ENCODE peak calls at places on chromosomes 12 and 14, in ten cellular contexts. J is effector memory CD4-positive, alpha-beta T cell; L is heart left ventricle; D is endodermal cell; M is GM23248; S is mesenchymal stem cell; Y is aorta; Z is neural progenitor cell; G is OCI-LY7; P is prostate gland. U is an unnamed sample. For H3K36me3, the result is how much of the 10 kb centered on the place peaks cover.

GRCh38 chr14:64502476-64503183 is 1.0 kb downstream of the ZBTB25 start:
- DNase-seq in Z (peak), J (no peak), G (peak), M (no peak), D (peak), S (no peak), Y (no peak), P (peak), L (no peak), U (peak)

GRCh38 chr12:46774011-46774633 is 51.7 kb downstream of the SLC38A4 start:
- DNase-seq in J (no peak), D (no peak), G (no peak), S (no peak), L (no peak), Y (no peak), Z (no peak), M (peak), P (no peak), U (no peak)

GRCh38 chr14:64762044-64763034 is 58.1 kb downstream of the PLEKHG3 start:
- DNase-seq in P (peak), M (peak), D (peak), G (no peak), S (peak), L (peak), Y (peak), J (peak), Z (peak), U (peak)

GRCh38 chr12:67928621-67929369 is 60.5 kb upstream of the IFNG-AS1 start:
- DNase-seq in Y (no peak), D (no peak), M (peak), J (no peak), Z (no peak), L (no peak), S (no peak), P (no peak), G (no peak), U (no peak)

GRCh38 chr12:108000111-108000510 is 129.0 kb upstream of the WSCD2 start:
- DNase-seq in L (no peak), S (no peak), J (no peak), Y (no peak), G (no peak), M (no peak), P (no peak), Z (no peak), D (no peak), U (no peak)

GRCh38 chr12:10241276-10241675 is 28.6 kb downstream of the GABARAPL1 start:
- DNase-seq in J (no peak), P (no peak), Y (no peak), G (no peak), S (no peak), D (no peak), L (no peak), Z (no peak), M (peak), U (no peak)

GRCh38 chr12:2551514-2551913 is 243.3 kb upstream of the FKBP4 start:
- DNase-seq in L (no peak), P (no peak), Y (no peak), D (no peak), M (no peak), Z (no peak), S (no peak), G (no peak), J (no peak), U (no peak)

GRCh38 chr12:10926263-10926662 is 2.8 kb upstream of the PRH2 start:
- DNase-seq in D (no peak), Z (no peak), M (no peak), Y (no peak), L (no peak), P (no peak), G (no peak), S (no peak), J (no peak), U (no peak)

GRCh38 chr14:36001936-36002335 is 174.6 kb downstream of the PTCSC3 start:
- DNase-seq in Z (peak), P (no peak), S (no peak), J (no peak), D (no peak), L (no peak), M (no peak), Y (no peak), G (no peak), U (no peak)

GRCh38 chr14:87497301-87497700 is 495.7 kb downstream of the GALC start:
- DNase-seq in Z (no peak), L (no peak), S (no peak), Y (no peak), D (no peak), G (no peak), M (no peak), J (no peak), P (no peak), U (no peak)

GRCh38 chr14:101063121-101063520 is 159.6 kb upstream of the RTL1 start:
- DNase-seq in L (no peak), P (no peak), M (no peak), Y (no peak), J (no peak), Z (no peak), S (no peak), D (no peak), G (no peak), U (no peak)

GRCh38 chr12:130167537-130167936 is 5.3 kb downstream of the FZD10 start:
- DNase-seq in Z (no peak), J (no peak), G (no peak), M (no peak), Y (no peak), S (no peak), P (no peak), D (no peak), L (no peak), U (no peak)

GRCh38 chr12:64473176-64473575 is 21.3 kb downstream of the TBK1 start:
- DNase-seq in P (no peak), J (no peak), Z (no peak), M (no peak), G (no peak), L (no peak), Y (no peak), S (no peak), D (no peak), U (no peak)
- H3K36me3 ChIP-seq in P (under half), J (under half), Z (under half), M (half or more), G (half or more), L (under half), Y (under half), S (under half), D (half or more), U (under half)

GRCh38 chr12:124767075-124767821 is 96.4 kb downstream of the SCARB1 start:
- DNase-seq in G (peak), L (peak), D (peak), M (peak), P (peak), J (peak), S (peak), Y (peak), Z (peak), U (peak)
- H3K27ac ChIP-seq in G (no peak), L (peak), D (no peak), M (no peak), P (peak), J (no peak), S (peak), Y (no peak), Z (no peak), U (peak)

GRCh38 chr14:104175811-104176210 is 37.4 kb downstream of the KIF26A start:
- DNase-seq in S (no peak), M (no peak), G (no peak), P (no peak), D (no peak), J (no peak), L (no peak), Z (no peak), Y (no peak), U (no peak)

GRCh38 chr14:104178279-104178678 is 39.9 kb downstream of the KIF26A start:
- DNase-seq in L (peak), M (no peak), G (no peak), D (no peak), Z (no peak), S (no peak), J (no peak), Y (no peak), P (no peak), U (no peak)

GRCh38 chr14:104176611-104177010 is 38.2 kb downstream of the KIF26A start:
- DNase-seq in S (no peak), J (no peak), Z (no peak), L (no peak), D (no peak), M (no peak), Y (no peak), G (no peak), P (no peak), U (no peak)

GRCh38 chr14:104179126-104179525 is 40.7 kb downstream of the KIF26A start:
- DNase-seq in S (no peak), Z (no peak), M (no peak), Y (no peak), P (no peak), D (no peak), L (no peak), J (no peak), G (no peak), U (peak)

GRCh38 chr14:104177411-104177810 is 39.0 kb downstream of the KIF26A start:
- DNase-seq in Y (no peak), J (no peak), L (no peak), S (no peak), G (no peak), P (no peak), M (no peak), D (no peak), Z (no peak), U (no peak)
- H3K36me3 ChIP-seq in Y (under half), J (under half), L (under half), S (under half), G (under half), P (under half), M (under half), D (under half), Z (under half), U (under half)

DNA sequence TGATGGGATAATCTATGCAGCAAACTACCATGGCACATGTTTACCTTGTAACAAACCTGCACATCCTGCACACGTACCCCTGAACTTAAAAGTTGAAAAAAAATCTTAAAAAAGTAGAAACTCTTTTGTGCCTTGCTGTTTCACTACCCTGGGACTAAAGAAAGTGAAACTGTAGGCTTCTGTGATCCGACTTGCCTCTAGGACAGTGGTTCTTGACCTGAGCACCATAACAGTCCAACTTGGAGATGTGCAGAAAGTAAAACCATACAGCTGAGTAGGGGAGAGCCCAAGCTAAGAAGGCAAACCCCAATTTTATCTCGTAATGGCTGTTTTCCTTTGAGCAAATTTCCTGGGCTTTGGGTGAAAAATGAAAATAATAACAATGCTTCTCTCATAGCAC is 335.1 kb downstream of the BTG1 start:
- DNase-seq in S (no peak), L (no peak), D (no peak), Y (no peak), G (no peak), P (no peak), Z (no peak), M (no peak), J (no peak), U (no peak)
- H3K27ac ChIP-seq in S (no peak), L (no peak), D (no peak), Y (no peak), G (no peak), P (no peak), Z (no peak), M (no peak), J (no peak), U (no peak)

DNA sequence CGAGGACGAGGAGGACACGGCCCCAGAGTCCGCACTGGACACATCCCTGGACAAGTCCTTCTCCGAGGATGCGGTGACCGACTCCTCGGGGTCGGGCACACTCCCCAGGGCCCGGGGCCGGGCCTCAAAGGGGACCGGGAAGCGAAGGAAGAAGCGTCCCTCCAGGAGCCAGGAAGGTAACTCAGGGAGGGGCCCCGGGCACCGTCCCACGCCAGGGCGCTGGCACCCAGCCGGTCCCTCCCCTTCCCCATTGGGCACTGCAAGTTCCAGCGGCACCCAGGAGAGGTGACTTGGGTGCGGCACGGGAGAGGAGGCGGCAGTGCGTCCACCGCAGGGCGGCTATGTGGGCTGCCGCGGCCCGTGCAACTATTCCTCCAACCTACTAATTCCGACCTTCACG is 9.3 kb upstream of the ADSS1 start:
- DNase-seq in J (no peak), M (no peak), P (no peak), G (no peak), Z (no peak), Y (no peak), D (no peak), L (no peak), S (no peak), U (no peak)
- H3K36me3 ChIP-seq in J (half or more), M (under half), P (under half), G (under half), Z (under half), Y (under half), D (under half), L (half or more), S (half or more), U (under half)

GRCh38 chr14:104179564-104180129 is 41.3 kb downstream of the KIF26A start:
- DNase-seq in L (no peak), Y (no peak), J (no peak), Z (no peak), M (no peak), P (no peak), G (no peak), D (no peak), S (no peak), U (no peak)
- H3K27ac ChIP-seq in L (no peak), Y (no peak), J (no peak), Z (no peak), M (no peak), P (no peak), G (no peak), D (no peak), S (no peak), U (no peak)

GRCh38 chr14:75101491-75101890 is 25.4 kb downstream of the NEK9 start:
- DNase-seq in S (no peak), Z (no peak), M (no peak), D (no peak), Y (no peak), G (no peak), L (no peak), J (no peak), P (peak), U (no peak)
- H3K36me3 ChIP-seq in S (under half), Z (under half), M (under half), D (half or more), Y (under half), G (half or more), L (half or more), J (half or more), P (under half), U (under half)

GRCh38 chr12:26188641-26189040 is 6.7 kb upstream of the SSPN start:
- DNase-seq in Y (no peak), L (no peak), M (peak), Z (no peak), D (no peak), P (no peak), S (no peak), J (no peak), G (no peak), U (no peak)
- H3K27ac ChIP-seq in Y (no peak), L (no peak), M (peak), Z (no peak), D (no peak), P (no peak), S (no peak), J (no peak), G (no peak), U (no peak)

DNA sequence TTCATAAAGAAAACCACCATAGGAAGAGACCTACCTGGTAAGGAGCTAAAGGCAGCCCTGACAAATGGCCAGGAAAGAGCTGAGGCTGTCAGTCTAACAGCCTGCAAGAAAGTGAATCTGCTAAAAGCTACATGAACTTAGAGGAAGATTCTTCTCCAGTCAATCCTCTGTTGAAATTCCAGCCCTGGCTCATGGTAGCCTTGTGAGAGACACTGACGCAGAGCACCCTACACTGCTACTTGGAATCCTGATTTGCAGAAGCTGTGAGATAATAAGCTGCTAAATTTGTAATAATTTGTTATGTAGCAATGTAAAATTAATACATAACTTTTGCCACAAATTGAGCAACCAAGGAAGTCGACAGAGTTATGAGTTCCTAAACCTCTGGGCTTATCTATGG is 256.9 kb downstream of the ETNK1 start:
- DNase-seq in J (no peak), Z (no peak), L (no peak), M (no peak), D (no peak), P (no peak), Y (no peak), S (no peak), G (no peak), U (no peak)
- H3K36me3 ChIP-seq in J (under half), Z (under half), L (under half), M (under half), D (half or more), P (under half), Y (under half), S (under half), G (under half), U (under half)

GRCh38 chr12:6603095-6603567 is 4.0 kb downstream of the CHD4 start:
- DNase-seq in D (peak), P (no peak), S (peak), Z (peak), J (peak), Y (peak), M (peak), L (peak), G (peak), U (peak)
- H3K27ac ChIP-seq in D (peak), P (peak), S (no peak), Z (peak), J (peak), Y (no peak), M (no peak), L (peak), G (peak), U (no peak)

U was measured in thyroid gland.